ENCODE peak calls at places on chromosomes 16 and 17, in five cellular contexts. Z, A, M, N and O are unnamed samples.

GRCh38 chr16:22267764-22268163 is 29.4 kb upstream of the POLR3E start:
- DNase-seq in Z (no peak), A (no peak), M (no peak), N (no peak), O (no peak)

GRCh38 chr17:12983986-12984932 is 33.6 kb downstream of the ELAC2 start:
- DNase-seq in Z (no peak), A (peak), M (no peak), N (peak), O (peak)

GRCh38 chr16:54194008-54194731 is 92.4 kb downstream of the IRX3 start:
- DNase-seq in Z (no peak), A (peak), M (peak), N (peak), O (peak)

GRCh38 chr16:53775821-53776431 is 72.0 kb downstream of the FTO start:
- DNase-seq in Z (no peak), A (peak), M (peak), N (peak), O (peak)

GRCh38 chr16:74291577-74292208 is 4.9 kb upstream of the PSMD7 start:
- DNase-seq in Z (no peak), A (no peak), M (no peak), N (no peak), O (no peak)

GRCh38 chr17:81380682-81381518 is 14.4 kb upstream of the BAHCC1 start:
- DNase-seq in Z (no peak), A (no peak), M (no peak), N (no peak), O (no peak)

GRCh38 chr17:33964344-33964979 is 290.6 kb upstream of the CCL2 start:
- DNase-seq in Z (no peak), A (no peak), M (no peak), N (peak), O (peak)

GRCh38 chr17:4771519-4772234 is at the start of gene TM4SF5:
- DNase-seq in Z (no peak), A (no peak), M (peak), N (peak), O (no peak)

GRCh38 chr17:49570540-49571242 is 5.0 kb upstream of the NXPH3 start:
- DNase-seq in Z (no peak), A (no peak), M (no peak), N (no peak), O (no peak)

GRCh38 chr17:21352221-21352980 is 23.8 kb upstream of the KCNJ12 start:
- DNase-seq in Z (no peak), A (no peak), M (no peak), N (peak), O (no peak)

GRCh38 chr17:48630925-48631692 is 5.0 kb upstream of the HOXB9 start:
- DNase-seq in Z (no peak), A (no peak), M (no peak), N (peak), O (no peak)

GRCh38 chr17:13587487-13588338 is 14.0 kb downstream of the HS3ST3A1 start:
- DNase-seq in Z (no peak), A (no peak), M (no peak), N (no peak), O (no peak)

GRCh38 chr17:41082565-41083136 is 1.3 kb upstream of the KRTAP4-7 start:
- DNase-seq in Z (no peak), A (no peak), M (no peak), N (no peak), O (no peak)

GRCh38 chr16:54203384-54203783 is 83.2 kb downstream of the IRX3 start:
- DNase-seq in Z (no peak), A (no peak), M (no peak), N (no peak), O (no peak)

GRCh38 chr17:72590882-72591499 is 470.2 kb downstream of the SOX9 start:
- DNase-seq in Z (no peak), A (no peak), M (no peak), N (no peak), O (no peak)

GRCh38 chr17:45248132-45248936 is 13.6 kb downstream of the SPATA32 start:
- DNase-seq in Z (no peak), A (no peak), M (peak), N (peak), O (peak)

GRCh38 chr16:4846503-4846900 is 586 bp downstream of the GLYR1 start:
- DNase-seq in Z (peak), A (peak), M (peak), N (peak), O (peak)

GRCh38 chr17:32485261-32485955 is 1.4 kb upstream of the CDK5R1 start:
- DNase-seq in Z (no peak), A (no peak), M (no peak), N (no peak), O (no peak)

GRCh38 chr17:80389011-80389995 is 25.7 kb upstream of the ENDOV start:
- DNase-seq in Z (no peak), A (no peak), M (no peak), N (no peak), O (no peak)

GRCh38 chr17:14797801-14798200 is 467.3 kb downstream of the PMP22 start:
- DNase-seq in Z (no peak), A (no peak), M (no peak), N (no peak), O (no peak)

GRCh38 chr17:31310877-31311276 is 3.0 kb downstream of the EVI2B start:
- DNase-seq in Z (no peak), A (no peak), M (no peak), N (peak), O (no peak)

GRCh38 chr17:31561469-31562412 is 170.3 kb downstream of the RAB11FIP4 start:
- DNase-seq in Z (no peak), A (no peak), M (no peak), N (no peak), O (no peak)

GRCh38 chr16:80968386-80969113 is 38.1 kb downstream of the CMC2 start:
- DNase-seq in Z (no peak), A (no peak), M (no peak), N (no peak), O (no peak)

GRCh38 chr17:522912-523311 is 170.3 kb upstream of the RPH3AL start:
- DNase-seq in Z (no peak), A (no peak), M (no peak), N (no peak), O (no peak)

GRCh38 chr16:69339289-69340094 is at the start of the genes COG8 and NIP7:
- DNase-seq in Z (peak), A (peak), M (peak), N (peak), O (peak)

GRCh38 chr16:49537924-49538455 is 164.4 kb downstream of the C16orf78 start:
- DNase-seq in Z (no peak), A (no peak), M (no peak), N (no peak), O (no peak)

GRCh38 chr16:54123766-54124165 is 162.8 kb downstream of the IRX3 start:
- DNase-seq in Z (no peak), A (no peak), M (no peak), N (no peak), O (no peak)

GRCh38 chr16:73058616-73059409 is 10.9 kb upstream of the ZFHX3 start:
- DNase-seq in Z (no peak), A (peak), M (peak), N (no peak), O (peak)

GRCh38 chr17:72145972-72146755 is 25.3 kb downstream of the SOX9 start:
- DNase-seq in Z (no peak), A (no peak), M (no peak), N (no peak), O (no peak)

GRCh38 chr16:87780385-87780989 is 14.7 kb upstream of the KLHDC4 start:
- DNase-seq in Z (no peak), A (no peak), M (peak), N (peak), O (no peak)

GRCh38 chr16:56477096-56477878 is 25.9 kb downstream of the OGFOD1 start:
- DNase-seq in Z (no peak), A (no peak), M (no peak), N (no peak), O (no peak)

GRCh38 chr16:10989494-10989893 is 45.1 kb downstream of the CLEC16A start:
- DNase-seq in Z (no peak), A (no peak), M (no peak), N (no peak), O (no peak)

GRCh38 chr16:28090646-28091377 is 27.3 kb upstream of the GSG1L start:
- DNase-seq in Z (no peak), A (no peak), M (no peak), N (no peak), O (no peak)

GRCh38 chr16:79110953-79111352 is 489.6 kb downstream of the MAF start:
- DNase-seq in Z (no peak), A (no peak), M (no peak), N (no peak), O (no peak)

GRCh38 chr17:39908789-39909352 is 9.6 kb downstream of the GSDMB start:
- DNase-seq in Z (no peak), A (no peak), M (no peak), N (no peak), O (no peak)

DNA sequence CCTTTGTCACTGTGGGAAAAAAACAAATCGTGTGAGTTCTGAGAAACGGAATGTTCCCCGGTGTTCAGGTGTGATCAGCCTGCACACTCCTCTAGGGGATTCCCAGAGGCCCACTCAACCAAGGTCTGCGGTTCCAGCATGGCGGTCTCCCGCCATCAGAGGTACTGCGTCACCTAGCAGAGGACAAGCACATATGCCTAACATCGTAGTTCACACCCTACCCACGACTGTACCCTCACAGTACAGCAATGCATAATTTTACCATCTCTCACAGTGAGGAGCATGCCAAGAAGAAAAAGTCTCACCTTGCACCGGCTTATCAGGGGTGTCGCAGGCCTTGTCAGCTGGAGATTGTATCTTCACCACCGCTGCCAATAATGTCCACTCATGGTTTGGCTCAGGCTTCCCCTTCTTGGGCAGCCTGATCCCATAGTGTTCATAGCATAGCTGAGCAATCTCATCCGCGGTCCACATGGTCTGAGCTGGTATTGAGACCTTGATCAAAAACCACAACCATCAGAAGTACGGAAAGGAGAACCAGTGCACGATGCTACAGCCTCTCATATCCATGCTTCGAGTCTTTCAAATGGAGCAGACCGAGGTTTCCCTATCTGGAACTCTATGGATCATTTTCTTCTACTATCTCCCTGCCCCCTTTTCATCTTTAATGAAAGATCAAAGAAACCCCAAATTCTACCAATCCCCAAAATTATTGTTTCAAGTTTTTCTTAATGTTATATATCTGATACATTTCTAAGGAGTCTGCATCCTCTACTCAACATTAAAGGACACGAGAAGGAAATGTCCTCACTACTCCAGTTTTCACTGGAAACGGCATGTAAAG is 2.5 kb downstream of the ADAT1 start:
- DNase-seq in Z (no peak), A (no peak), M (peak), N (peak), O (no peak)
- H3K27ac ChIP-seq in Z (no peak), A (no peak), M (no peak), N (no peak), O (no peak)

GRCh38 chr17:64020068-64020766 is at the start of gene ICAM2:
- DNase-seq in Z (no peak), A (peak), M (peak), N (peak), O (peak)
- H3K4me3 ChIP-seq in Z (peak), A (peak), M (peak), N (peak), O (peak)

GRCh38 chr17:59845595-59846390 is 47.0 kb downstream of the TUBD1 start:
- DNase-seq in Z (no peak), A (no peak), M (peak), N (peak), O (peak)

GRCh38 chr17:59848778-59849177 is 44.0 kb downstream of the TUBD1 start:
- DNase-seq in Z (no peak), A (no peak), M (peak), N (peak), O (peak)

GRCh38 chr17:59844884-59845594 is 47.7 kb downstream of the TUBD1 start:
- DNase-seq in Z (no peak), A (no peak), M (no peak), N (no peak), O (no peak)

GRCh38 chr17:59848385-59848668 is 44.4 kb downstream of the TUBD1 start:
- DNase-seq in Z (no peak), A (no peak), M (peak), N (no peak), O (no peak)

GRCh38 chr17:59846391-59847165 is 46.2 kb downstream of the TUBD1 start:
- DNase-seq in Z (peak), A (no peak), M (peak), N (peak), O (peak)
- TF ChIP-seq POLR2A in Z (no peak), A (no peak), M (no peak), N (peak), O (peak)

DNA sequence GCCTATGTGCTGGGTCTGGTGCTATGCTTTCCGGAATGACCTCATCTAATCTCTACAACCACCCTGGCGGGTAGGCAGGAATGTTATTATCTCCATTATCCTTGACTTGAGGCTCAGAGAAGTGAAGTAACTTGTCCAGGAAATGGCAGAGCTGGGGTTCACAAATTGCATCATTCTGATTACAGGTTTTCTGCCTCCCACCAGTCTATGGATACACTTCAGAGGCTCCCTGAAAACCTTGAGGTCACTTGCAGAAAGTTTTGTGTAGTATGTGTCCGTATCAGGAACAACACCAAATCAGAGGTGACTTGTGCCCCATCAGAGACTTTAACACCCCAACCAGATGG is 19.1 kb downstream of the NOD2 start:
- DNase-seq in Z (no peak), A (no peak), M (no peak), N (no peak), O (no peak)
- H3K27ac ChIP-seq in Z (no peak), A (no peak), M (no peak), N (no peak), O (no peak)

GRCh38 chr17:78257810-78258322 is 26.4 kb downstream of the TMEM235 start:
- DNase-seq in Z (no peak), A (no peak), M (peak), N (no peak), O (no peak)
- H3K4me3 ChIP-seq in Z (no peak), A (no peak), M (no peak), N (no peak), O (no peak)

DNA sequence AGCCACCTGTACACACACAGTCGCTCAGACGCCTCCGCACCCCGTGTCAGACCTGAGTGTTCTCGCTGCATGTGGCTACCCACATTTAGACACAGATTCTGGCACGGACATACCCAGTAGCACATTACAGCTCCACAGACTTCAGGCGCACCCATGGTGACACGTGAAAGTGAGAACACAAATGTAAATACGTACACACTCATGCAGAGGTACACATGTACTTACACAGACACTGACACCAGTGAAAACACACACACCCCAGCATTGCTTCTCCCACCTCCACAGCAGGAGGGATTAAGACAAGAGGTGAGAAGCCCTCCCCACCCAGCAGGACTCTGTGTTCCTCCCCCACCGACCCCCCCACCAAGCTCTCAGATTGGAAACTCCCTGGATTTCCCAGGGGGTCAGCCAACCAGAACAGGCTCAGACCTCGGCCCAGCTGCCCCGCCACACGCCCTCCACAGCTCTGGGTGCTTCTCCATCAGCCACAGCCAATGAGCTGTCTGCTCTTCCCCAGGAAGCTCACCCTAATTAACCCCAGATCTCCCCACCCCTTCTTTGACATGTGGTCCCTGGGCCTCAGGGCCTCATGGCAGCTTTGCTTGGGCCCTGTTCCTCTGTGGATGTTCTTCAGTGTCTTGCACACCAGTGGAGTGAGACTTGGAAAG is 5.3 kb upstream of the FOXN1 start:
- DNase-seq in Z (no peak), A (no peak), M (no peak), N (no peak), O (no peak)
- TF ChIP-seq POLR2A in Z (no peak), A (no peak), M (no peak), N (no peak), O (no peak)

DNA sequence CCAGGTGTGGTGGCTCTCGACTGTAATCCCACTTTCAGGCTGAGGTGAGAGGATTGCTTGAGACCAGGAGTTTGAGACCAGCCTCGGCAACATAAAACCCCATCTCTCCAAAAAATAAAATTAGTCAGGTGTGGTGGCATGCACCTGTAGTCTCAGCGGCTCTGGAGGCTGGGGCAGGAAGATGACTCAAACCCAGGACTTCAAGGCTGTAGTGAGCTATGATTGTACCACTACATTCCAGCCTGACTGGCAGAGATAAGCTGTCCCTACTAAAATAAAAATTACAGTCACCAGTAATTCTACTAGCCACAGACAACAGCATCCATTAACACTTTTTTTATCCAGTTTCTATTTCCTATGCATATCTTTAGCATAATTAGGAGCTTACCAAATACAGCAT is 176.3 kb downstream of the CPPED1 start:
- DNase-seq in Z (no peak), A (no peak), M (no peak), N (no peak), O (no peak)
- H3K27ac ChIP-seq in Z (no peak), A (no peak), M (no peak), N (no peak), O (no peak)

DNA sequence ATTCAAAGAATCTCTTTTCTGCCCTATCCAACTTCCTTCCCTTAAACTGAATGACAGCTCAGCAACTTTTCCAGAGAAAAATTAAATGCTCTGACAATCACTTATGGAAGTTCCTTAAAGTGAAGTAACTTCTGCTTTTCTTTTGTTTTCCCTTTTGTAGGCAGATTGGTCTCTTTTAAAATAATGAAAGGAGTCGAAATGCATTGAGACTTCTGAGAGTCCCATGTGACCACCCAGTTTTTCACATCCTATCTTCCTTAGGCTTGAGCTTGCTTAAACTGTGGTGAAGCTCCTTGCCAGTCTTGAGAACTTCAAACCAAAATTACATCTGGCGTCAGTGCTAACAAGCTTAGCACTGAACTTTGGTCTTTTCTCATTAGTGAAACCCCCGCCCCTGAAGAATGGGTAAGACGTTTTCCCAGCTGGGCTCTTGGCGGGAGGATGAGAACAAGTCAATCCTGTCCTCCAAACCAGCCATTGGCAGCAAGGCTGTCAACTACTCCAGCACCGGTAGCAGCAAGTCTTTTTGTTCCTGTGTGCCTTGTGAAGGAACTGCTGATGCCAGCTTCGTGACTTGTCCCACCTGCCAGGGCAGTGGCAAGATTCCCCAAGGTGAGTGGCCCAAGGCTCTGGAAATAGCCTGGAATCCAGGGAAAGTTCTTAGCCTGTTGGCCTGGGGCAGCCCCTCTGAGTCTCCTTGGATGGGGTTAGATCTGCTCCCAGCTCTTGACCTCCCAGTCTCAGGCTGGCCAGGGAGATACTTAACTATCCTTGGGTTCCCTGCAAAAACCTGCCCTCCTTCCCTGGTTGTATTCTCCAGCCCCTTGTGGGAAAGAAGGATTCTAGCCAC is 1.2 kb downstream of the TMEM106A start:
- DNase-seq in Z (no peak), A (no peak), M (no peak), N (peak), O (peak)
- H3K4me3 ChIP-seq in Z (peak), A (peak), M (peak), N (peak), O (no peak)

GRCh38 chr17:55453836-55454557 is 32.4 kb upstream of the MMD start:
- DNase-seq in Z (no peak), A (no peak), M (no peak), N (no peak), O (peak)
- TF ChIP-seq POLR2A in Z (no peak), A (no peak), M (no peak), N (no peak), O (no peak)

GRCh38 chr17:51013322-51013721 is 107.3 kb downstream of the SPAG9 start:
- DNase-seq in Z (no peak), A (no peak), M (no peak), N (no peak), O (no peak)
- H3K27ac ChIP-seq in Z (no peak), A (no peak), M (no peak), N (no peak), O (no peak)